ENCODE peak calls at places on chromosomes 11 and 22, in five cellular contexts. Z, X, C, M and D are unnamed samples.

GRCh38 chr22:21797444-21798221 is 62.0 kb upstream of the YPEL1 start:
- DNase-seq in Z (peak), X (peak), C (no peak), M (no peak), D (no peak)

GRCh38 chr11:111557425-111558111 is 17.0 kb downstream of the LAYN start:
- DNase-seq in Z (peak), X (peak), C (no peak), M (no peak), D (no peak)

GRCh38 chr11:1047576-1048156 is 11.1 kb upstream of the MUC6 start:
- DNase-seq in Z (no peak), X (no peak), C (no peak), M (no peak), D (peak)

GRCh38 chr22:35148381-35148780 is 82.4 kb downstream of the ISX start:
- DNase-seq in Z (no peak), X (no peak), C (no peak), M (no peak), D (no peak)

GRCh38 chr11:95121687-95122086 is 32.0 kb downstream of the ENDOD1 start:
- DNase-seq in Z (no peak), X (no peak), C (no peak), M (no peak), D (no peak)

GRCh38 chr22:27433585-27434190 is 367.9 kb downstream of the MN1 start:
- DNase-seq in Z (no peak), X (no peak), C (no peak), M (no peak), D (no peak)

GRCh38 chr22:35601743-35602633 is 15.1 kb downstream of the MB start:
- DNase-seq in Z (no peak), X (peak), C (no peak), M (no peak), D (peak)

GRCh38 chr11:112882494-112883381 is 78.5 kb upstream of the NCAM1 start:
- DNase-seq in Z (no peak), X (peak), C (no peak), M (no peak), D (no peak)

GRCh38 chr11:36213050-36213840 is 76.0 kb downstream of the COMMD9 start:
- DNase-seq in Z (no peak), X (no peak), C (no peak), M (no peak), D (no peak)

GRCh38 chr11:65636108-65636809 is 1.6 kb upstream of the SIPA1 start:
- DNase-seq in Z (no peak), X (no peak), C (no peak), M (no peak), D (no peak)

GRCh38 chr11:12411806-12412727 is 34.7 kb downstream of the PARVA start:
- DNase-seq in Z (peak), X (peak), C (peak), M (peak), D (peak)

GRCh38 chr11:81422402-81422801 is 1311.3 kb downstream of the FAM181B start:
- DNase-seq in Z (no peak), X (no peak), C (no peak), M (no peak), D (no peak)

GRCh38 chr22:32528316-32528715 is 53.7 kb downstream of the FBXO7 start:
- DNase-seq in Z (no peak), X (no peak), C (no peak), M (no peak), D (no peak)

GRCh38 chr22:32527756-32528155 is 53.1 kb downstream of the FBXO7 start:
- DNase-seq in Z (no peak), X (no peak), C (no peak), M (no peak), D (no peak)

GRCh38 chr22:32531955-32532818 is 57.6 kb downstream of the FBXO7 start:
- DNase-seq in Z (peak), X (peak), C (no peak), M (no peak), D (no peak)

GRCh38 chr22:32531228-32531627 is 56.6 kb downstream of the FBXO7 start:
- DNase-seq in Z (no peak), X (no peak), C (no peak), M (no peak), D (no peak)

DNA sequence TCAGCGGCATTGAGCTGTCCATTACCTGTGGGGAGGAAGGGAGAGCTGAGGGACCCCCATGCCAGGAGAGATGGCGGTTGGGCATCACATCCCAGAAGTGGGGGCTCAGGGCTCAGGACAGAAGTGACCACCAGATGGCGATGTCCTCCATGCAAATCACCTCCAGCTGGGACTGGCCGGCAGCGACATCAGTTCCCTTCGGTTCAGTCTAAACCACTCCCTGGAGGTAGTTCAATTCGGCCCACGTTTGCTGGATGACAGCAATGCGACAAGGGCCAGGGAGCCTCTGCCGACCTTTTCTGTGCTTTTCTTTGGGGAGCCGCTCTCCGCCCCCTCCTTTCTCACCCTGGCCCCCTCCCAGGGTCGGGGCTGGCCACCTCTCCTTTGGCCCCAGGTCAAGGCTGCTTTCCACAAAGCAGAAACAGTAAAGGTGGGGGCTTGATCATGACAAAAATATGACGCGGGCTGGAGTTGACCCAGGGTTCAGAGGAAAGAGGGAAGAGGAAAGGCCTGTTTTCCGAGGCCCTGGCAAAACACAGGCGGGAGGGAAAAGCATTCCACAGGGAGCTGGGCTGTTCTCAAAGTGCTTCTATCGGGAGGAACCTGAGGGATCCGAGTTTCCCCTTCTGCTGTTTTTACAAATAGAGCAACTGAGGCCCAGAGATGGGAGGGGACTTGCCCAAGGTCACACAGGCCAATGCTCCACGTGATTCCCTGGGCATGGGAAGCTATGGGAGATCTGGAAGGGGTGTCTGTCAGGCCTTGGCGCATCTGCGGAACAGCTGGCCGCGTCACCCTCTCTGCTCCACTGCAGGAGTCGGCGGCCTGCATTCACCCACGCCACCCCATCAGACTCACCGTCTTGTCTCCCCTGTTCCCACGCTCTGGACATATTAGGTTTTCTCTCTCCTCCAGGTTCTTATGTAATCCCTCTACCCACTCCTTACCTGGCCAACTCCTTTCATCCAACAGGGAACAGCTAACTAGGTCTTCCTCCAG is 54.7 kb downstream of the FBXO7 start:
- DNase-seq in Z (no peak), X (peak), C (peak), M (peak), D (peak)
- TF ChIP-seq CTCF in Z (peak), X (peak), C (peak), M (peak), D (peak)

GRCh38 chr11:82864268-82864667 is 36.0 kb downstream of the PRCP start:
- DNase-seq in Z (no peak), X (peak), C (peak), M (peak), D (no peak)
- TF ChIP-seq CTCF in Z (peak), X (peak), C (peak), M (peak), D (peak)

GRCh38 chr11:119414734-119415133 is 8.2 kb downstream of the THY1 start:
- DNase-seq in Z (no peak), X (no peak), C (peak), M (no peak), D (no peak)
- TF ChIP-seq CTCF in Z (no peak), X (no peak), C (no peak), M (no peak), D (no peak)

DNA sequence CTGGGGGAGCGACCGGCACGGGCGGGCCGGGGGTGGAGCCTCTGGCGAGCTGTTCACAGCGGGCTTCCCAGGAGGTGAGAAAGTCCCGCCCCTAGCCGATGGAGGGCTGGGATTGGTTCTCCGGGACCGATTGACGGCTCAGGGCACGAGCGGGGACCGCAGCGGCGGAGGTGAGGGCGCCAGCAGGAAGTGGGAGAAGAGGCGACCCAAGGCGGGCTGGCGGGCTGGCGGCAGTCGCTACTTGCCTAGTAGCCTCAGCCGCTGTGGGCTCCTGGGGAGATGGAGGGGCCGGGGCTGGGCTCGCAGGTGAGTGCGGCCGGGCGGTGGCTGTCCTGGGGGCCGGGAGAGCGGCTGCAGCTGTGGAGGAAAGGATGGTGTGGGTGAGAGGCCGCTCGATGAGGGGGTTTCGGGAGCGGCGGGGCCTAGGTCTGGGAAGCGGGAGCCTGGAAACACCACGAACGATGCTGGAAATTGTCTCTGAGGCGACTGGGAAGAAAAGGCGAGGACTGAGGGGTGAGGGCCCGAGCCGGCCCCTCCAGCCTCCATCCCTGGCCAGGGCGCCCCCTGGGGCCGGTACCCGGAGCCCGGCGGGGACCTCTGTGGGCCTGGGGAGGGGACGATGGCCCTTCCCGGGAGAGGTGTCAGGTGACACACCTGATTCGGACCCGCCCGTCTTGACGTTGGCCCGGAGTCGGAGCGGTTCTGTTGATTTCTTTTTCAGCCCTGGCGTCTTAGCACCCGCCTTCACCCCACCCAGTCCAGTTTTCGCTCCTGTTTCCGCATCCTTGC is at the start of gene ZDHHC13:
- DNase-seq in Z (peak), X (peak), C (peak), M (peak), D (peak)
- TF ChIP-seq CTCF in Z (peak), X (peak), C (peak), M (peak), D (peak)

DNA sequence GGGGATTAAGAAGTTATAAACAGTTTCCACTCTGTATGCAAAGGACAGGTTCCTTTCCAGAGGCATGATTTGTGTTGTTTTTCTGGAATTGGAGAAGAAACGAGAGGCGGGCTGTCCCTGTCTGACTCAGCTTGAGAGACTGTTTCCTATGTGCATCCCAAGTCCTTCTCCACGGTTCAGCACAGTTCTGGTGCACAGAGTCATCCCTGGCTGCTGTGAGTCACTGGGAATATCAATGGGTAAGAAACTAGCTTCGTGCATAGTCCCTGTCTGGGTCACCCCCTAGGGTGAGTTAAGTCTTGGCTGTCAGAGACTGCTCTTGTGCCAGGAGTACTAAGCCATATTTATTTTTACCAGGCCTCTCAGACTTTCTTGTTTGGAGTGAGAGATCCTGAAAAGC is 2.4 kb upstream of the LRP4 start:
- DNase-seq in Z (peak), X (peak), C (no peak), M (peak), D (peak)
- TF ChIP-seq CTCF in Z (no peak), X (no peak), C (no peak), M (no peak), D (no peak)

GRCh38 chr11:8354622-8355417 is 91.1 kb upstream of the LMO1 start:
- DNase-seq in Z (no peak), X (no peak), C (no peak), M (no peak), D (peak)
- TF ChIP-seq CTCF in Z (peak), X (no peak), C (no peak), M (no peak), D (peak)

DNA sequence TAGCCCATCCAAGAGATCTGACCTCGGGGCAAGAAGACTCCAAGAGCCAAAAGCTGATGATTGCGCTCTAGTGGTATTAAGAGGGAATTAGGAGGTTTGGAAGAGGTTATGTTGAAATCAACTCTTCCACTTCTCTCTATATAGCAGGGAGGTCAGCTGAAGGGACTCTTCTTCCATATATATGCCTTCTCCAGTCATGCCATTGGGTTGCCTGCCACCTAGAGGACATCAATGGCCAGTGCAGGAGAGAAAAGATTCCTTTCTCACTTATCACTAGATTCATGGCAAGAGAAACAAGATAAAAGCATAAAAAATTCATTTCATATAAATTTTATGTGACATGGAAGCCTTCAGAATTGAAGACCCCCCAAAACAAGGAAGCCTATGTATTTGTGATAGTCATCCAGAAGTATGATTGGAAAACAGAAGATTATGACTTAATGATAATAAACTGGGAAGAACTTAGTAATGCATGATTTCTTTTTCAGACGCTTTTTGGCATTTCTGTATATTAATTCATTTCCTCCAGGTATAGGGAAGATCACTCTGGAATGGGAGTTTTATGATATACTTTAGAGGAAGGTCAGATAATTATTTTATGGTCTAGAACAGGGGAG is 435.1 kb upstream of the DDI1 start:
- DNase-seq in Z (no peak), X (peak), C (peak), M (peak), D (no peak)
- TF ChIP-seq CTCF in Z (peak), X (peak), C (peak), M (peak), D (peak)

GRCh38 chr22:37275134-37275533 is 7.2 kb upstream of the CYTH4 start:
- DNase-seq in Z (no peak), X (no peak), C (no peak), M (no peak), D (no peak)
- TF ChIP-seq CTCF in Z (no peak), X (no peak), C (no peak), M (no peak), D (no peak)

DNA sequence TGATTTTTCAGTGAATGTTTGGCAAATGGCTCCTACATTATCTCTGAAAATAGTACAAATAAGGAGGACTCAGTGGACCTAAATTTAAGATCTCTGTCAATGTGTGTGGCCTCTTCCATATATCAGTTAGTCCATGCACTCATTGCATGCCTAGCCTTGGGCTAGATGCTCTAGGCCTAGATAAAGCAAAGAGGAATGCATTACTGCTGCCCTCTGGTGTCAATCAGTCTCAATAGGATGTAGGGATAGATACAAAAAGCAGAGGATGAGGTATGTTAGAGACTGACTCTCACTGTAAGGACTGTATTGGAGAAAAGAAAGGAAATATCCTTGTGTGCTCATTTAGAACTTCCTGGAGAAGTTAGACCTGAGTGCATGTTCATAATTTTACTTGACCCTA is 42.0 kb downstream of the MS4A2 start:
- DNase-seq in Z (no peak), X (peak), C (peak), M (peak), D (no peak)
- TF ChIP-seq CTCF in Z (no peak), X (no peak), C (peak), M (peak), D (peak)